ENCODE peak calls at places on chromosomes 13 and 19, in seven cellular contexts. One of them, this sample, is unnamed.

GRCh38 chr13:92463134-92463533 is 763.5 kb upstream of the GPC6 start:
- DNase-seq in nephron progenitor cell: no peak
- DNase-seq in psoas muscle: no peak
- DNase-seq in fibroblast of mammary gland: no peak
- DNase-seq in heart right ventricle: no peak
- DNase-seq in lower lobe of right lung: no peak
- DNase-seq in A673: no peak
- DNase-seq in this sample: peak; percentile 23

GRCh38 chr19:18460313-18460712 is 22.4 kb upstream of the ISYNA1 start:
- DNase-seq in nephron progenitor cell: no peak
- DNase-seq in heart right ventricle: peak; percentile 46
- DNase-seq in A673: no peak
- DNase-seq in lower lobe of right lung: no peak
- DNase-seq in fibroblast of mammary gland: peak; percentile 90
- DNase-seq in psoas muscle: peak; percentile 90
- DNase-seq in this sample: peak; percentile 65

GRCh38 chr19:38047641-38048040 is 140.6 kb downstream of the SIPA1L3 start:
- DNase-seq in fibroblast of mammary gland: no peak
- DNase-seq in psoas muscle: no peak
- DNase-seq in nephron progenitor cell: no peak
- DNase-seq in heart right ventricle: no peak
- DNase-seq in A673: peak; percentile 15
- DNase-seq in lower lobe of right lung: no peak
- DNase-seq in this sample: no peak

GRCh38 chr19:48982280-48982679 is 10.8 kb downstream of the GYS1 start:
- DNase-seq in nephron progenitor cell: no peak
- DNase-seq in psoas muscle: no peak
- DNase-seq in fibroblast of mammary gland: no peak
- DNase-seq in heart right ventricle: no peak
- DNase-seq in lower lobe of right lung: no peak
- DNase-seq in A673: no peak
- DNase-seq in this sample: no peak

GRCh38 chr19:2048959-2049740 is 1.9 kb downstream of the MKNK2 start:
- DNase-seq in nephron progenitor cell: no peak
- DNase-seq in psoas muscle: peak; percentile 40
- DNase-seq in heart right ventricle: no peak
- DNase-seq in fibroblast of mammary gland: no peak
- DNase-seq in lower lobe of right lung: peak; percentile 45
- DNase-seq in A673: no peak
- DNase-seq in this sample: peak; percentile 73

GRCh38 chr19:10112037-10112751 is 701 bp downstream of the P2RY11 start:
- DNase-seq in nephron progenitor cell: no peak
- DNase-seq in psoas muscle: no peak
- DNase-seq in fibroblast of mammary gland: no peak
- DNase-seq in A673: no peak
- DNase-seq in heart right ventricle: no peak
- DNase-seq in lower lobe of right lung: peak; percentile 78
- DNase-seq in this sample: no peak

GRCh38 chr13:43787998-43788397 is 1.2 kb upstream of the ENOX1 start:
- DNase-seq in A673: peak; percentile 46
- DNase-seq in fibroblast of mammary gland: peak; percentile 75
- DNase-seq in lower lobe of right lung: no peak
- DNase-seq in heart right ventricle: no peak
- DNase-seq in nephron progenitor cell: no peak
- DNase-seq in psoas muscle: no peak
- DNase-seq in this sample: no peak

GRCh38 chr13:51125495-51126226 is 14.6 kb upstream of the C13orf42 start:
- DNase-seq in A673: peak; percentile 80
- DNase-seq in nephron progenitor cell: peak; percentile 60
- DNase-seq in lower lobe of right lung: peak; percentile 63
- DNase-seq in fibroblast of mammary gland: peak; percentile 62
- DNase-seq in psoas muscle: peak; percentile 29
- DNase-seq in heart right ventricle: peak; percentile 53
- DNase-seq in this sample: peak; percentile 57

GRCh38 chr13:45278096-45278645 is 62.8 kb downstream of the TPT1 start:
- DNase-seq in fibroblast of mammary gland: peak; percentile 20
- DNase-seq in nephron progenitor cell: no peak
- DNase-seq in psoas muscle: no peak
- DNase-seq in heart right ventricle: no peak
- DNase-seq in lower lobe of right lung: no peak
- DNase-seq in A673: peak; percentile 44
- DNase-seq in this sample: no peak

GRCh38 chr19:17718988-17719711 is at the start of gene MAP1S:
- DNase-seq in lower lobe of right lung: peak; percentile 75
- DNase-seq in nephron progenitor cell: peak; percentile 89
- DNase-seq in heart right ventricle: peak; percentile 51
- DNase-seq in A673: peak; percentile 70
- DNase-seq in psoas muscle: peak; percentile 57
- DNase-seq in fibroblast of mammary gland: peak; percentile 34
- DNase-seq in this sample: peak; percentile 76

GRCh38 chr13:101917475-101917810 is 465.0 kb downstream of the ITGBL1 start:
- DNase-seq in fibroblast of mammary gland: no peak
- DNase-seq in lower lobe of right lung: no peak
- DNase-seq in heart right ventricle: no peak
- DNase-seq in A673: peak; percentile 34
- DNase-seq in psoas muscle: no peak
- DNase-seq in nephron progenitor cell: no peak
- DNase-seq in this sample: no peak

GRCh38 chr13:101916758-101917474 is 464.4 kb downstream of the ITGBL1 start:
- DNase-seq in heart right ventricle: no peak
- DNase-seq in A673: no peak
- DNase-seq in lower lobe of right lung: no peak
- DNase-seq in fibroblast of mammary gland: no peak
- DNase-seq in psoas muscle: no peak
- DNase-seq in nephron progenitor cell: peak; percentile 49
- DNase-seq in this sample: no peak

GRCh38 chr13:101917833-101918755 is 465.6 kb downstream of the ITGBL1 start:
- DNase-seq in A673: peak; percentile 67
- DNase-seq in fibroblast of mammary gland: no peak
- DNase-seq in lower lobe of right lung: no peak
- DNase-seq in heart right ventricle: no peak
- DNase-seq in psoas muscle: no peak
- DNase-seq in nephron progenitor cell: no peak
- DNase-seq in this sample: no peak

GRCh38 chr13:101916108-101916757 is 463.8 kb downstream of the ITGBL1 start:
- DNase-seq in nephron progenitor cell: peak; percentile 71
- DNase-seq in psoas muscle: peak; percentile 17
- DNase-seq in heart right ventricle: no peak
- DNase-seq in fibroblast of mammary gland: peak; percentile 34
- DNase-seq in lower lobe of right lung: no peak
- DNase-seq in A673: peak; percentile 61
- DNase-seq in this sample: no peak

GRCh38 chr13:101919541-101920306 is 467.2 kb downstream of the ITGBL1 start:
- DNase-seq in A673: no peak
- DNase-seq in nephron progenitor cell: peak; percentile 88
- DNase-seq in fibroblast of mammary gland: peak; percentile 15
- DNase-seq in heart right ventricle: peak; percentile 24
- DNase-seq in psoas muscle: no peak
- DNase-seq in lower lobe of right lung: no peak
- DNase-seq in this sample: no peak
- TF ChIP-seq CTCF in A673: no peak
- TF ChIP-seq CTCF in nephron progenitor cell: no peak
- TF ChIP-seq CTCF in fibroblast of mammary gland: no peak
- TF ChIP-seq CTCF in heart right ventricle: no peak
- TF ChIP-seq CTCF in psoas muscle: no peak
- TF ChIP-seq CTCF in lower lobe of right lung: no peak
- TF ChIP-seq CTCF in this sample: no peak

GRCh38 chr19:14072535-14073231 is at the start of gene MISP3:
- DNase-seq in A673: peak; percentile 54
- DNase-seq in fibroblast of mammary gland: no peak
- DNase-seq in nephron progenitor cell: peak; percentile 37
- DNase-seq in lower lobe of right lung: peak; percentile 86
- DNase-seq in psoas muscle: peak; percentile 62
- DNase-seq in heart right ventricle: no peak
- DNase-seq in this sample: peak; percentile 91

GRCh38 chr19:14070268-14071050 is 2.1 kb upstream of the MISP3 start:
- DNase-seq in lower lobe of right lung: no peak
- DNase-seq in nephron progenitor cell: no peak
- DNase-seq in A673: no peak
- DNase-seq in heart right ventricle: no peak
- DNase-seq in fibroblast of mammary gland: no peak
- DNase-seq in psoas muscle: no peak
- DNase-seq in this sample: peak; percentile 58

GRCh38 chr19:14078406-14078805 is 5.8 kb downstream of the MISP3 start:
- DNase-seq in A673: no peak
- DNase-seq in nephron progenitor cell: no peak
- DNase-seq in lower lobe of right lung: no peak
- DNase-seq in psoas muscle: no peak
- DNase-seq in fibroblast of mammary gland: peak; percentile 56
- DNase-seq in heart right ventricle: no peak
- DNase-seq in this sample: no peak

GRCh38 chr19:14073925-14074838 is 1.6 kb downstream of the MISP3 start:
- DNase-seq in psoas muscle: no peak
- DNase-seq in A673: peak; percentile 58
- DNase-seq in fibroblast of mammary gland: no peak
- DNase-seq in nephron progenitor cell: peak; percentile 37
- DNase-seq in heart right ventricle: no peak
- DNase-seq in lower lobe of right lung: no peak
- DNase-seq in this sample: peak; percentile 79

GRCh38 chr19:14073232-14073924 is 792 bp downstream of the MISP3 start:
- DNase-seq in fibroblast of mammary gland: peak; percentile 76
- DNase-seq in A673: peak; percentile 84
- DNase-seq in heart right ventricle: peak; percentile 66
- DNase-seq in nephron progenitor cell: peak; percentile 88
- DNase-seq in lower lobe of right lung: peak; percentile 88
- DNase-seq in psoas muscle: peak; percentile 83
- DNase-seq in this sample: peak; percentile 87
- TF ChIP-seq CTCF in fibroblast of mammary gland: no peak
- TF ChIP-seq CTCF in A673: peak; percentile 18
- TF ChIP-seq CTCF in heart right ventricle: peak; percentile 86
- TF ChIP-seq CTCF in nephron progenitor cell: no peak
- TF ChIP-seq CTCF in lower lobe of right lung: peak; percentile 29
- TF ChIP-seq CTCF in psoas muscle: peak; percentile 75
- TF ChIP-seq CTCF in this sample: peak; percentile 75

GRCh38 chr19:3653865-3654513 is 27.4 kb upstream of the CACTIN start:
- DNase-seq in lower lobe of right lung: no peak
- DNase-seq in fibroblast of mammary gland: no peak
- DNase-seq in heart right ventricle: no peak
- DNase-seq in psoas muscle: no peak
- DNase-seq in nephron progenitor cell: no peak
- DNase-seq in A673: no peak
- DNase-seq in this sample: no peak
- TF ChIP-seq CTCF in lower lobe of right lung: no peak
- TF ChIP-seq CTCF in fibroblast of mammary gland: no peak
- TF ChIP-seq CTCF in heart right ventricle: no peak
- TF ChIP-seq CTCF in psoas muscle: no peak
- TF ChIP-seq CTCF in nephron progenitor cell: no peak
- TF ChIP-seq CTCF in A673: peak; percentile 52
- TF ChIP-seq CTCF in this sample: no peak

DNA sequence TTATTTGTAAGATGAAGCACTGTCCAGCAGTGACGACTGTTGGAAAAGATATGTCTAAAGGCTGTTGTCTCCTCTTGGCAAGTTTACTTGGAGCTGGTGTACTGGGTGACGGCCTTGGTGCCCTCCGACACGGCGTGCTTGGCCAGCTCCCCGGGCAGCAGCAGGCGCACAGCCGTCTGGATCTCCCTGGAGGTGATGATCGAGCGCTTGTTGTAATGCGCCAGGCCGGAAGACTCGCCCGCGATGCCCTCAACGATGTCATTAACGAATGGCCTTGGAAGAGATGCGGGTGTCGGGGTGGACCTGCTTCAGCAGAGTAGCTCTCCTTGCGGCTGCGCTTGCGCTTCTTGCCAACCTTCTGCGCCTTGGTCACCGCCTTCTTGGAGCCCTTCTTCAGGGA is 24.6 kb upstream of the ZDHHC20 start:
- DNase-seq in A673: no peak
- DNase-seq in heart right ventricle: no peak
- DNase-seq in psoas muscle: no peak
- DNase-seq in nephron progenitor cell: no peak
- DNase-seq in lower lobe of right lung: no peak
- DNase-seq in fibroblast of mammary gland: no peak
- DNase-seq in this sample: no peak
- TF ChIP-seq CTCF in A673: no peak
- TF ChIP-seq CTCF in heart right ventricle: no peak
- TF ChIP-seq CTCF in psoas muscle: no peak
- TF ChIP-seq CTCF in nephron progenitor cell: no peak
- TF ChIP-seq CTCF in lower lobe of right lung: no peak
- TF ChIP-seq CTCF in fibroblast of mammary gland: no peak
- TF ChIP-seq CTCF in this sample: no peak

GRCh38 chr13:54950546-54950945 is 1921.9 kb downstream of the OLFM4 start:
- DNase-seq in nephron progenitor cell: no peak
- DNase-seq in A673: no peak
- DNase-seq in lower lobe of right lung: no peak
- DNase-seq in heart right ventricle: no peak
- DNase-seq in fibroblast of mammary gland: no peak
- DNase-seq in psoas muscle: no peak
- DNase-seq in this sample: no peak
- TF ChIP-seq CTCF in nephron progenitor cell: no peak
- TF ChIP-seq CTCF in A673: peak; percentile 26
- TF ChIP-seq CTCF in lower lobe of right lung: no peak
- TF ChIP-seq CTCF in heart right ventricle: no peak
- TF ChIP-seq CTCF in fibroblast of mammary gland: no peak
- TF ChIP-seq CTCF in psoas muscle: no peak
- TF ChIP-seq CTCF in this sample: no peak

GRCh38 chr13:36214163-36214921 is at the start of gene SOHLH2:
- DNase-seq in psoas muscle: no peak
- DNase-seq in nephron progenitor cell: no peak
- DNase-seq in heart right ventricle: no peak
- DNase-seq in fibroblast of mammary gland: no peak
- DNase-seq in A673: no peak
- DNase-seq in lower lobe of right lung: peak; percentile 43
- DNase-seq in this sample: no peak
- TF ChIP-seq CTCF in psoas muscle: no peak
- TF ChIP-seq CTCF in nephron progenitor cell: no peak
- TF ChIP-seq CTCF in heart right ventricle: no peak
- TF ChIP-seq CTCF in fibroblast of mammary gland: no peak
- TF ChIP-seq CTCF in A673: no peak
- TF ChIP-seq CTCF in lower lobe of right lung: no peak
- TF ChIP-seq CTCF in this sample: no peak

GRCh38 chr13:32267836-32268439 is 47.2 kb downstream of the ZAR1L start:
- DNase-seq in fibroblast of mammary gland: no peak
- DNase-seq in psoas muscle: no peak
- DNase-seq in nephron progenitor cell: no peak
- DNase-seq in A673: no peak
- DNase-seq in lower lobe of right lung: no peak
- DNase-seq in heart right ventricle: no peak
- DNase-seq in this sample: peak; percentile 74
- TF ChIP-seq CTCF in fibroblast of mammary gland: peak; percentile 37
- TF ChIP-seq CTCF in psoas muscle: peak; percentile 41
- TF ChIP-seq CTCF in nephron progenitor cell: peak; percentile 36
- TF ChIP-seq CTCF in A673: peak; percentile 33
- TF ChIP-seq CTCF in lower lobe of right lung: peak; percentile 63
- TF ChIP-seq CTCF in heart right ventricle: peak; percentile 55
- TF ChIP-seq CTCF in this sample: peak; percentile 60

DNA sequence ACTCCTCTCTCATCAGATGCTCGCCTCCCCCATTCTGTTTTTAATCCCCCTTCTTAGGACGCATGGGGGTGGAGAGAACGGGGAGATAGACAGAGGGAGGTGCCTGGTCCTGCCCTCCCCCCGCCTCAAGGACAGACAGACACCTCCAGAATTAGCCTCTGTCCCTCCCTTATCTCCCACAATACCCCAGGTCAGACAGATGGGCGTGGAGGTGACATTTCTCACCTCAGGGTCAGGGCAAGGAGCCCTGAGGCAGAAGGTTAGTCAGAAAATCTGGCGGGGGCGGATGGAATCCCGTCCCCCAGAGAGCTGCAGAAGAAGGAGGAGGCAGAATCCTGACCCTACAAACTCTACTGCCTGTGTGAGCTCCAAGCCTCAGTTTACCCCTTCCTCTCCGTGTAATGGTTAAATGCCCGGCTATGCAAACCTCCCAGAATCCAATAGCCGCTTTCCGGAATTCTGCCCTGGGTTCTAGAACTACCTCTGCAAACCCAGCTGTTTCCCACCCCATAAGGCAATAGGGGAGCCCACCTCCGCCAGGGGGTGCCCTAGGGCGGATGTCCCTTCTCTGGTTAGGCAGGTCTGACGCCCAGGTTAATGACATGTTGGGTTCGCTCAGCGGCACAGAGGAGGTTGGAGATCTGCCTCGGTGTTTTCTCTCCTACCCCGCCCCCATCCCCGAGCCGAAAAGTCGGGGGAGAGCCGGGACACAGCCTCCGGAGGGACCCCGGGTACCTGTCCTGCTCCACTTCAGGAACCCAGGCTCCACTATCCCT is 900 bp downstream of the PPP1R13L start:
- DNase-seq in A673: peak; percentile 48
- DNase-seq in psoas muscle: peak; percentile 47
- DNase-seq in lower lobe of right lung: peak; percentile 75
- DNase-seq in nephron progenitor cell: peak; percentile 71
- DNase-seq in heart right ventricle: peak; percentile 68
- DNase-seq in fibroblast of mammary gland: no peak
- DNase-seq in this sample: peak; percentile 83
- TF ChIP-seq CTCF in A673: peak; percentile 52
- TF ChIP-seq CTCF in psoas muscle: no peak
- TF ChIP-seq CTCF in lower lobe of right lung: peak; percentile 53
- TF ChIP-seq CTCF in nephron progenitor cell: peak; percentile 39
- TF ChIP-seq CTCF in heart right ventricle: peak; percentile 42
- TF ChIP-seq CTCF in fibroblast of mammary gland: peak; percentile 48
- TF ChIP-seq CTCF in this sample: peak; percentile 38